ENCODE peak calls at places on chromosome 22, in nine cellular contexts. G, R, P, Y, T, M, B, O and S are unnamed samples.

GRCh38 chr22:50308597-50308935 is 1.1 kb upstream of the PLXNB2 start:
- DNase-seq in M (peak; percentile 90), G (no peak), R (no peak), B (no peak), O (no peak), Y (no peak), T (peak; percentile 82), P (peak; percentile 94), S (no peak)

GRCh38 chr22:50119768-50120251 is 30.0 kb downstream of the MOV10L1 start:
- DNase-seq in M (no peak), R (no peak), P (no peak), Y (no peak), B (no peak), O (no peak), T (no peak), G (no peak), S (no peak)

GRCh38 chr22:30825711-30826505 is 131.2 kb downstream of the OSBP2 start:
- DNase-seq in B (no peak), M (no peak), P (no peak), O (no peak), G (peak; percentile 32), R (no peak), Y (no peak), T (no peak), S (no peak)

GRCh38 chr22:41925783-41926460 is 684 bp downstream of the TNFRSF13C start:
- DNase-seq in Y (peak; percentile 56), R (no peak), P (peak; percentile 46), M (peak; percentile 90), T (peak; percentile 78), O (peak; percentile 79), B (peak; percentile 75), G (peak; percentile 95), S (no peak)

GRCh38 chr22:16915711-16916110 is 90.5 kb upstream of the XKR3 start:
- DNase-seq in O (no peak), R (no peak), Y (no peak), P (no peak), T (no peak), M (no peak), B (no peak), G (no peak), S (no peak)

GRCh38 chr22:34055525-34056200 is 135.4 kb upstream of the LARGE1 start:
- DNase-seq in R (no peak), M (no peak), B (no peak), T (peak; percentile 2), P (no peak), Y (no peak), O (no peak), G (peak; percentile 87), S (peak; percentile 33)

GRCh38 chr22:44638966-44639739 is 62.9 kb upstream of the PRR5 start:
- DNase-seq in G (no peak), O (no peak), T (no peak), R (no peak), M (no peak), P (no peak), Y (no peak), B (no peak), S (no peak)

GRCh38 chr22:35398574-35398973 is 1.4 kb upstream of the MCM5 start:
- DNase-seq in R (no peak), M (no peak), B (no peak), G (no peak), T (no peak), O (no peak), P (no peak), Y (no peak), S (no peak)

GRCh38 chr22:47379037-47379436 is 616.6 kb downstream of the TBC1D22A start:
- DNase-seq in M (no peak), P (no peak), G (no peak), O (no peak), Y (no peak), T (no peak), B (no peak), R (no peak), S (no peak)

GRCh38 chr22:24776525-24776924 is 2.0 kb upstream of the PIWIL3 start:
- DNase-seq in M (no peak), R (no peak), G (no peak), T (no peak), O (no peak), B (no peak), P (no peak), Y (no peak), S (no peak)

GRCh38 chr22:41446639-41447434 is at the start of gene TOB2:
- DNase-seq in P (peak; percentile 97), R (peak; percentile 91), Y (peak; percentile 90), G (peak; percentile 97), T (peak; percentile 94), O (peak; percentile 93), B (peak; percentile 91), M (peak; percentile 97), S (peak; percentile 75)

GRCh38 chr22:47515384-47516125 is 753.1 kb downstream of the TBC1D22A start:
- DNase-seq in M (no peak), T (no peak), B (no peak), O (no peak), Y (no peak), P (no peak), R (no peak), G (no peak), S (no peak)

GRCh38 chr22:37601540-37602442 is 6.8 kb upstream of the GGA1 start:
- DNase-seq in B (no peak), T (peak; percentile 81), R (no peak), G (peak; percentile 66), M (no peak), O (no peak), Y (no peak), P (no peak), S (peak; percentile 82)

DNA sequence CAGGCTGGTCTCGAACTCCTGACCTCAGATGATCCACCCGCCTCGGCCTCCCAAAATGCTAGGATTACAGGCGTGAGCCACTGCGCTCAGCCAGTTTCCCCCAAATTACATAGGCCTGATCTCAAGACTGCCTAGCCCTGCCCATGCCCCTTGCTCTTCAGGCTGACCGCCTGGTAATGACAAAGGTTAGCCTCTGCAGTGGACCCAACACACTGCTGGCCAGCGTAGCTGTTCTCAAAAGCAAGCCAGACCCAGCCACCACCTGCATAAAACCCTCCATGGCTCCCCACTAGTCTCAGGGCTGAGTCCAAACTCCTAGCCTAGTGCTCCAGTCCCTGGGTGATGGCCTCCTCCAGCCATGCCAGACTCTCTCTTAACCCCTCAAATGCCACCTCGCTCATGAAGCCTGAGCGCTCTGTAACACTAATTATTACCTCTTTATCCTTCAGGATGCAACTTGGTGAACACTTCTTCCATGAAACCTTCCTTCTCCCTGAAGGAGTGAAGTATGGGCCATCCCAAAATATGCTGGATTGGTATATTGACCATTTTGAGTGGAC is 836 bp upstream of the RSPH14 start:
- DNase-seq in P (no peak), M (no peak), R (no peak), B (no peak), Y (no peak), T (no peak), G (no peak), O (no peak), S (no peak)
- H3K4me3 ChIP-seq in P (peak overlapping the region; percentile 37), M (peak overlapping the region; percentile 28), R (no peak overlapping the region), B (peak overlapping the region; percentile 0), Y (no peak overlapping the region), T (no peak overlapping the region), G (no peak overlapping the region), O (no peak overlapping the region), S (no peak overlapping the region)

DNA sequence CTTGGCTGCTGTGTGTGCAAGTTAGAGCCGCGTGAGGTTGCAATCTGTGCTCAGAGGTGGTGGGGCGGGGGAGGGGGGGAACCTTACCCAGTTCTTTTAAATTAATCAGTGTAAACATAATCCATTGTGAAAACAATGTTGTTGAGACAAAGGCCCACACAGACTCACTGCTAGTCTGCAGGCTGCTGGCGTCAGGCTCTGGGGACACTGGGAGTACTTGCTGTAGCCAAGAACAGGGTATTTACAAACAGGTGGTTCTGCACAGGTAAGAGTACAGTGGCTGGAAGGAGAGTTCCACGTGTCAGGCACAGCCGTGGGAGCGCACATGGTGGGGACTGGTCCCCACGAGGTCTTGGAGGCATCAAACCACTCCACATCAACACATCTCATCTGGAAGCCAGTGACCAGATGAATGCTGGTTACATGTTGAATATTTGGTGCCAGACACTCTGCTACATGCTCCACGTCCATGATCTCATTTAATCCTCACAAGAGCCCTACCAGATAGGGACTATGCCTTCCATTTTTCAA is 27.4 kb downstream of the SCUBE1 start:
- DNase-seq in Y (no peak), G (no peak), O (no peak), T (no peak), B (no peak), R (no peak), P (no peak), M (no peak), S (no peak)
- H3K27me3 ChIP-seq in Y (no peaks in the 10 kb centered on the region), G (no peaks in the 10 kb centered on the region), O (peaks cover 2% of the 10 kb centered on the region), T (peaks cover 20% of the 10 kb centered on the region), B (no peaks in the 10 kb centered on the region), R (peaks cover 12% of the 10 kb centered on the region), P (no peaks in the 10 kb centered on the region), M (no peaks in the 10 kb centered on the region), S (no peaks in the 10 kb centered on the region)

GRCh38 chr22:21951062-21951461 is 1.6 kb downstream of the PPM1F start:
- DNase-seq in R (no peak), G (no peak), M (no peak), Y (no peak), T (no peak), P (no peak), O (no peak), B (no peak), S (no peak)
- H3K4me3 ChIP-seq in R (no peak overlapping the region), G (no peak overlapping the region), M (peak overlapping the region; percentile 74), Y (no peak overlapping the region), T (no peak overlapping the region), P (peak overlapping the region; percentile 84), O (no peak overlapping the region), B (no peak overlapping the region), S (no peak overlapping the region)

GRCh38 chr22:19759994-19760651 is 455 bp upstream of the TBX1 start:
- DNase-seq in M (no peak), B (no peak), P (no peak), Y (no peak), R (no peak), O (no peak), T (no peak), G (no peak), S (no peak)

GRCh38 chr22:19760652-19761002 is at the start of gene TBX1:
- DNase-seq in B (no peak), Y (no peak), P (no peak), G (no peak), M (no peak), T (peak; percentile 65), R (no peak), O (no peak), S (no peak)

GRCh38 chr22:19761500-19762314 is 1.1 kb downstream of the TBX1 start:
- DNase-seq in Y (no peak), O (no peak), G (no peak), M (no peak), B (no peak), T (peak; percentile 70), P (no peak), R (no peak), S (no peak)

GRCh38 chr22:19762315-19763140 is 1.9 kb downstream of the TBX1 start:
- DNase-seq in P (no peak), M (no peak), B (no peak), O (no peak), R (no peak), G (peak; percentile 74), T (no peak), Y (no peak), S (no peak)

GRCh38 chr22:19761022-19761499 is 483 bp downstream of the TBX1 start:
- DNase-seq in Y (no peak), P (no peak), T (no peak), O (no peak), G (no peak), B (no peak), M (no peak), R (no peak), S (no peak)
- H3K27me3 ChIP-seq in Y (peaks cover 40% of the 10 kb centered on the region), P (peaks cover 88% of the 10 kb centered on the region), T (peaks cover 39% of the 10 kb centered on the region), O (peaks cover 4% of the 10 kb centered on the region), G (peaks cover 95% of the 10 kb centered on the region), B (peaks cover 42% of the 10 kb centered on the region), M (no peaks in the 10 kb centered on the region), R (peaks cover 82% of the 10 kb centered on the region), S (peaks cover 88% of the 10 kb centered on the region)